ENCODE peak calls at places on chromosomes 13 and 19, in ten cellular contexts. One of them, this sample, is unnamed.

GRCh38 chr13:48156466-48156865 is 61.6 kb upstream of the MED4 start:
- DNase-seq in EL: no peak
- DNase-seq in activated naive CD4-positive, alpha-beta T cell: peak
- DNase-seq in NCI-H1048: no peak
- DNase-seq in T-helper 17 cell: peak
- DNase-seq in effector CD4-positive, alpha-beta T cell: peak
- DNase-seq in HL-60: no peak
- DNase-seq in midbrain: no peak
- DNase-seq in stimulated activated CD4-positive, alpha-beta T cell treated with anti-CD3 and anti-CD28 coated beads, Interleukin-4, amount 100 ng/mL, for 24 hours: peak
- DNase-seq in HT1080: peak
- DNase-seq in this sample: no peak

GRCh38 chr13:30737511-30738342 is 2.4 kb downstream of the ALOX5AP start:
- DNase-seq in EL: no peak
- DNase-seq in activated naive CD4-positive, alpha-beta T cell: no peak
- DNase-seq in effector CD4-positive, alpha-beta T cell: no peak
- DNase-seq in midbrain: no peak
- DNase-seq in HL-60: peak
- DNase-seq in NCI-H1048: no peak
- DNase-seq in T-helper 17 cell: no peak
- DNase-seq in HT1080: no peak
- DNase-seq in stimulated activated CD4-positive, alpha-beta T cell treated with anti-CD3 and anti-CD28 coated beads, Interleukin-4, amount 100 ng/mL, for 24 hours: no peak
- DNase-seq in this sample: no peak

GRCh38 chr13:114099191-114099590 is 33.2 kb downstream of the RASA3 start:
- DNase-seq in activated naive CD4-positive, alpha-beta T cell: no peak
- DNase-seq in T-helper 17 cell: no peak
- DNase-seq in EL: peak
- DNase-seq in stimulated activated CD4-positive, alpha-beta T cell treated with anti-CD3 and anti-CD28 coated beads, Interleukin-4, amount 100 ng/mL, for 24 hours: no peak
- DNase-seq in midbrain: peak
- DNase-seq in effector CD4-positive, alpha-beta T cell: no peak
- DNase-seq in NCI-H1048: no peak
- DNase-seq in HL-60: peak
- DNase-seq in HT1080: peak
- DNase-seq in this sample: peak

GRCh38 chr13:74774252-74774651 is 640.0 kb upstream of the KLF12 start:
- DNase-seq in T-helper 17 cell: no peak
- DNase-seq in activated naive CD4-positive, alpha-beta T cell: no peak
- DNase-seq in stimulated activated CD4-positive, alpha-beta T cell treated with anti-CD3 and anti-CD28 coated beads, Interleukin-4, amount 100 ng/mL, for 24 hours: no peak
- DNase-seq in effector CD4-positive, alpha-beta T cell: no peak
- DNase-seq in midbrain: no peak
- DNase-seq in EL: peak
- DNase-seq in HT1080: peak
- DNase-seq in HL-60: no peak
- DNase-seq in NCI-H1048: no peak
- DNase-seq in this sample: no peak

GRCh38 chr19:18373892-18374629 is 11.9 kb upstream of the GDF15 start:
- DNase-seq in HT1080: peak
- DNase-seq in HL-60: peak
- DNase-seq in midbrain: peak
- DNase-seq in EL: peak
- DNase-seq in effector CD4-positive, alpha-beta T cell: no peak
- DNase-seq in activated naive CD4-positive, alpha-beta T cell: peak
- DNase-seq in stimulated activated CD4-positive, alpha-beta T cell treated with anti-CD3 and anti-CD28 coated beads, Interleukin-4, amount 100 ng/mL, for 24 hours: peak
- DNase-seq in NCI-H1048: no peak
- DNase-seq in T-helper 17 cell: no peak
- DNase-seq in this sample: peak

GRCh38 chr13:110045202-110045601 is 258.8 kb upstream of the IRS2 start:
- DNase-seq in T-helper 17 cell: no peak
- DNase-seq in EL: no peak
- DNase-seq in stimulated activated CD4-positive, alpha-beta T cell treated with anti-CD3 and anti-CD28 coated beads, Interleukin-4, amount 100 ng/mL, for 24 hours: no peak
- DNase-seq in activated naive CD4-positive, alpha-beta T cell: no peak
- DNase-seq in effector CD4-positive, alpha-beta T cell: no peak
- DNase-seq in HL-60: no peak
- DNase-seq in NCI-H1048: no peak
- DNase-seq in HT1080: no peak
- DNase-seq in midbrain: no peak
- DNase-seq in this sample: no peak

GRCh38 chr19:18292810-18293641 is 11.6 kb upstream of the JUND start:
- DNase-seq in stimulated activated CD4-positive, alpha-beta T cell treated with anti-CD3 and anti-CD28 coated beads, Interleukin-4, amount 100 ng/mL, for 24 hours: peak
- DNase-seq in EL: peak
- DNase-seq in midbrain: peak
- DNase-seq in T-helper 17 cell: no peak
- DNase-seq in effector CD4-positive, alpha-beta T cell: no peak
- DNase-seq in HL-60: peak
- DNase-seq in HT1080: no peak
- DNase-seq in activated naive CD4-positive, alpha-beta T cell: no peak
- DNase-seq in NCI-H1048: no peak
- DNase-seq in this sample: peak

GRCh38 chr13:21259571-21260455 is 83.4 kb downstream of the MRPL57 start:
- DNase-seq in midbrain: no peak
- DNase-seq in effector CD4-positive, alpha-beta T cell: no peak
- DNase-seq in HL-60: no peak
- DNase-seq in activated naive CD4-positive, alpha-beta T cell: no peak
- DNase-seq in T-helper 17 cell: no peak
- DNase-seq in NCI-H1048: no peak
- DNase-seq in HT1080: no peak
- DNase-seq in EL: no peak
- DNase-seq in stimulated activated CD4-positive, alpha-beta T cell treated with anti-CD3 and anti-CD28 coated beads, Interleukin-4, amount 100 ng/mL, for 24 hours: no peak
- DNase-seq in this sample: no peak

GRCh38 chr19:2866495-2867024 is 575 bp upstream of the ZNF556 start:
- DNase-seq in HT1080: no peak
- DNase-seq in NCI-H1048: no peak
- DNase-seq in HL-60: no peak
- DNase-seq in EL: no peak
- DNase-seq in stimulated activated CD4-positive, alpha-beta T cell treated with anti-CD3 and anti-CD28 coated beads, Interleukin-4, amount 100 ng/mL, for 24 hours: no peak
- DNase-seq in effector CD4-positive, alpha-beta T cell: no peak
- DNase-seq in activated naive CD4-positive, alpha-beta T cell: no peak
- DNase-seq in midbrain: no peak
- DNase-seq in T-helper 17 cell: no peak
- DNase-seq in this sample: no peak

GRCh38 chr13:27057817-27058216 is 113.8 kb downstream of the USP12 start:
- DNase-seq in midbrain: no peak
- DNase-seq in NCI-H1048: no peak
- DNase-seq in EL: no peak
- DNase-seq in effector CD4-positive, alpha-beta T cell: no peak
- DNase-seq in T-helper 17 cell: no peak
- DNase-seq in HL-60: no peak
- DNase-seq in activated naive CD4-positive, alpha-beta T cell: no peak
- DNase-seq in HT1080: no peak
- DNase-seq in stimulated activated CD4-positive, alpha-beta T cell treated with anti-CD3 and anti-CD28 coated beads, Interleukin-4, amount 100 ng/mL, for 24 hours: no peak
- DNase-seq in this sample: no peak

GRCh38 chr13:44331912-44332840 is 41.4 kb upstream of the SERP2 start:
- DNase-seq in effector CD4-positive, alpha-beta T cell: no peak
- DNase-seq in EL: peak
- DNase-seq in activated naive CD4-positive, alpha-beta T cell: no peak
- DNase-seq in HL-60: peak
- DNase-seq in T-helper 17 cell: no peak
- DNase-seq in NCI-H1048: no peak
- DNase-seq in HT1080: peak
- DNase-seq in midbrain: peak
- DNase-seq in stimulated activated CD4-positive, alpha-beta T cell treated with anti-CD3 and anti-CD28 coated beads, Interleukin-4, amount 100 ng/mL, for 24 hours: no peak
- DNase-seq in this sample: peak

GRCh38 chr19:4068058-4068966 is 1.6 kb upstream of the ZBTB7A start:
- DNase-seq in EL: no peak
- DNase-seq in activated naive CD4-positive, alpha-beta T cell: no peak
- DNase-seq in effector CD4-positive, alpha-beta T cell: no peak
- DNase-seq in stimulated activated CD4-positive, alpha-beta T cell treated with anti-CD3 and anti-CD28 coated beads, Interleukin-4, amount 100 ng/mL, for 24 hours: no peak
- DNase-seq in HL-60: no peak
- DNase-seq in midbrain: no peak
- DNase-seq in T-helper 17 cell: no peak
- DNase-seq in NCI-H1048: no peak
- DNase-seq in HT1080: no peak
- DNase-seq in this sample: no peak

GRCh38 chr19:48342841-48343540 is 17.6 kb downstream of the EMP3 start:
- DNase-seq in T-helper 17 cell: no peak
- DNase-seq in HL-60: peak
- DNase-seq in HT1080: peak
- DNase-seq in midbrain: no peak
- DNase-seq in EL: peak
- DNase-seq in effector CD4-positive, alpha-beta T cell: no peak
- DNase-seq in stimulated activated CD4-positive, alpha-beta T cell treated with anti-CD3 and anti-CD28 coated beads, Interleukin-4, amount 100 ng/mL, for 24 hours: no peak
- DNase-seq in activated naive CD4-positive, alpha-beta T cell: no peak
- DNase-seq in NCI-H1048: no peak
- DNase-seq in this sample: peak

GRCh38 chr19:32039446-32039845 is 306.0 kb upstream of the ZNF507 start:
- DNase-seq in HL-60: no peak
- DNase-seq in NCI-H1048: no peak
- DNase-seq in activated naive CD4-positive, alpha-beta T cell: no peak
- DNase-seq in HT1080: no peak
- DNase-seq in EL: no peak
- DNase-seq in midbrain: no peak
- DNase-seq in T-helper 17 cell: no peak
- DNase-seq in stimulated activated CD4-positive, alpha-beta T cell treated with anti-CD3 and anti-CD28 coated beads, Interleukin-4, amount 100 ng/mL, for 24 hours: no peak
- DNase-seq in effector CD4-positive, alpha-beta T cell: no peak
- DNase-seq in this sample: no peak

GRCh38 chr13:101925731-101926130 is 473.3 kb downstream of the ITGBL1 start:
- DNase-seq in T-helper 17 cell: no peak
- DNase-seq in effector CD4-positive, alpha-beta T cell: no peak
- DNase-seq in NCI-H1048: no peak
- DNase-seq in activated naive CD4-positive, alpha-beta T cell: no peak
- DNase-seq in HT1080: no peak
- DNase-seq in stimulated activated CD4-positive, alpha-beta T cell treated with anti-CD3 and anti-CD28 coated beads, Interleukin-4, amount 100 ng/mL, for 24 hours: no peak
- DNase-seq in midbrain: no peak
- DNase-seq in HL-60: no peak
- DNase-seq in EL: no peak
- DNase-seq in this sample: no peak

GRCh38 chr19:32866564-32867265 is 2.9 kb downstream of the SLC7A9 start:
- DNase-seq in midbrain: no peak
- DNase-seq in stimulated activated CD4-positive, alpha-beta T cell treated with anti-CD3 and anti-CD28 coated beads, Interleukin-4, amount 100 ng/mL, for 24 hours: no peak
- DNase-seq in NCI-H1048: no peak
- DNase-seq in HL-60: no peak
- DNase-seq in EL: no peak
- DNase-seq in T-helper 17 cell: no peak
- DNase-seq in activated naive CD4-positive, alpha-beta T cell: no peak
- DNase-seq in HT1080: no peak
- DNase-seq in effector CD4-positive, alpha-beta T cell: no peak
- DNase-seq in this sample: no peak

GRCh38 chr19:13881231-13881691 is 4.3 kb downstream of the NANOS3 start:
- DNase-seq in T-helper 17 cell: no peak
- DNase-seq in HL-60: no peak
- DNase-seq in activated naive CD4-positive, alpha-beta T cell: no peak
- DNase-seq in stimulated activated CD4-positive, alpha-beta T cell treated with anti-CD3 and anti-CD28 coated beads, Interleukin-4, amount 100 ng/mL, for 24 hours: no peak
- DNase-seq in HT1080: no peak
- DNase-seq in NCI-H1048: no peak
- DNase-seq in effector CD4-positive, alpha-beta T cell: no peak
- DNase-seq in EL: peak
- DNase-seq in midbrain: no peak
- DNase-seq in this sample: no peak

GRCh38 chr19:43476606-43477005 is 11.2 kb upstream of the LYPD3 start:
- DNase-seq in EL: peak
- DNase-seq in NCI-H1048: no peak
- DNase-seq in stimulated activated CD4-positive, alpha-beta T cell treated with anti-CD3 and anti-CD28 coated beads, Interleukin-4, amount 100 ng/mL, for 24 hours: no peak
- DNase-seq in HT1080: peak
- DNase-seq in midbrain: no peak
- DNase-seq in activated naive CD4-positive, alpha-beta T cell: no peak
- DNase-seq in HL-60: no peak
- DNase-seq in effector CD4-positive, alpha-beta T cell: no peak
- DNase-seq in T-helper 17 cell: no peak
- DNase-seq in this sample: peak

GRCh38 chr13:94169783-94170513 is 309.5 kb downstream of the DCT start:
- DNase-seq in activated naive CD4-positive, alpha-beta T cell: no peak
- DNase-seq in HT1080: no peak
- DNase-seq in effector CD4-positive, alpha-beta T cell: no peak
- DNase-seq in HL-60: no peak
- DNase-seq in NCI-H1048: no peak
- DNase-seq in T-helper 17 cell: no peak
- DNase-seq in EL: no peak
- DNase-seq in stimulated activated CD4-positive, alpha-beta T cell treated with anti-CD3 and anti-CD28 coated beads, Interleukin-4, amount 100 ng/mL, for 24 hours: no peak
- DNase-seq in midbrain: peak
- DNase-seq in this sample: peak

GRCh38 chr13:52377898-52378297 is 28.1 kb downstream of the THSD1 start:
- DNase-seq in effector CD4-positive, alpha-beta T cell: no peak
- DNase-seq in midbrain: no peak
- DNase-seq in T-helper 17 cell: no peak
- DNase-seq in stimulated activated CD4-positive, alpha-beta T cell treated with anti-CD3 and anti-CD28 coated beads, Interleukin-4, amount 100 ng/mL, for 24 hours: no peak
- DNase-seq in HL-60: no peak
- DNase-seq in HT1080: no peak
- DNase-seq in EL: no peak
- DNase-seq in NCI-H1048: no peak
- DNase-seq in activated naive CD4-positive, alpha-beta T cell: no peak
- DNase-seq in this sample: no peak

GRCh38 chr19:30144794-30145193 is 202.8 kb downstream of the URI1 start:
- DNase-seq in activated naive CD4-positive, alpha-beta T cell: no peak
- DNase-seq in NCI-H1048: no peak
- DNase-seq in HL-60: no peak
- DNase-seq in T-helper 17 cell: no peak
- DNase-seq in EL: no peak
- DNase-seq in effector CD4-positive, alpha-beta T cell: no peak
- DNase-seq in midbrain: no peak
- DNase-seq in stimulated activated CD4-positive, alpha-beta T cell treated with anti-CD3 and anti-CD28 coated beads, Interleukin-4, amount 100 ng/mL, for 24 hours: no peak
- DNase-seq in HT1080: no peak
- DNase-seq in this sample: no peak